ENCODE peak calls at places on chromosomes 16 and 17, in five cellular contexts. One of them, this sample, is unnamed.

GRCh38 chr17:38853292-38854219 is at the start of gene RPL23:
- DNase-seq in HEK293T: peak
- DNase-seq in psoas muscle: peak
- DNase-seq in T-helper 2 cell: peak
- DNase-seq in endothelial cell of umbilical vein: peak
- DNase-seq in this sample: peak

GRCh38 chr17:35448899-35449227 is 297 bp upstream of the SLFN13 start:
- DNase-seq in HEK293T: no peak
- DNase-seq in psoas muscle: no peak
- DNase-seq in T-helper 2 cell: no peak
- DNase-seq in endothelial cell of umbilical vein: no peak
- DNase-seq in this sample: no peak

GRCh38 chr17:35460354-35460851 is 11.8 kb upstream of the SLFN13 start:
- DNase-seq in HEK293T: peak
- DNase-seq in psoas muscle: peak
- DNase-seq in T-helper 2 cell: peak
- DNase-seq in endothelial cell of umbilical vein: no peak
- DNase-seq in this sample: peak

GRCh38 chr17:10447035-10447931 is 22.1 kb downstream of the MYH4 start:
- DNase-seq in HEK293T: no peak
- DNase-seq in psoas muscle: no peak
- DNase-seq in T-helper 2 cell: no peak
- DNase-seq in endothelial cell of umbilical vein: no peak
- DNase-seq in this sample: no peak

GRCh38 chr16:50684823-50685455 is 3.8 kb upstream of the SNX20 start:
- DNase-seq in HEK293T: no peak
- DNase-seq in psoas muscle: no peak
- DNase-seq in T-helper 2 cell: no peak
- DNase-seq in endothelial cell of umbilical vein: no peak
- DNase-seq in this sample: no peak

GRCh38 chr17:77140878-77141767 is at the start of gene SEC14L1:
- DNase-seq in HEK293T: peak
- DNase-seq in psoas muscle: peak
- DNase-seq in T-helper 2 cell: no peak
- DNase-seq in endothelial cell of umbilical vein: no peak
- DNase-seq in this sample: no peak

GRCh38 chr16:57003439-57004386 is 14.4 kb downstream of the NLRC5 start:
- DNase-seq in HEK293T: no peak
- DNase-seq in psoas muscle: no peak
- DNase-seq in T-helper 2 cell: no peak
- DNase-seq in endothelial cell of umbilical vein: no peak
- DNase-seq in this sample: no peak

GRCh38 chr16:78290498-78291271 is 191.2 kb downstream of the WWOX start:
- DNase-seq in HEK293T: no peak
- DNase-seq in psoas muscle: no peak
- DNase-seq in T-helper 2 cell: no peak
- DNase-seq in endothelial cell of umbilical vein: no peak
- DNase-seq in this sample: no peak

GRCh38 chr17:21511368-21512195 is 135.4 kb downstream of the KCNJ12 start:
- DNase-seq in HEK293T: peak
- DNase-seq in psoas muscle: peak
- DNase-seq in T-helper 2 cell: peak
- DNase-seq in endothelial cell of umbilical vein: peak
- DNase-seq in this sample: peak

GRCh38 chr17:28173801-28174200 is 131.3 kb downstream of the NLK start:
- DNase-seq in HEK293T: no peak
- DNase-seq in psoas muscle: no peak
- DNase-seq in T-helper 2 cell: no peak
- DNase-seq in endothelial cell of umbilical vein: peak
- DNase-seq in this sample: no peak

GRCh38 chr17:53996131-53996530 is 173.4 kb downstream of the KIF2B start:
- DNase-seq in HEK293T: no peak
- DNase-seq in psoas muscle: no peak
- DNase-seq in T-helper 2 cell: no peak
- DNase-seq in endothelial cell of umbilical vein: no peak
- DNase-seq in this sample: no peak

GRCh38 chr17:27860971-27861669 is 32.0 kb downstream of the LYRM9 start:
- DNase-seq in HEK293T: no peak
- DNase-seq in psoas muscle: no peak
- DNase-seq in T-helper 2 cell: no peak
- DNase-seq in endothelial cell of umbilical vein: no peak
- DNase-seq in this sample: no peak

GRCh38 chr17:74274060-74274702 is at the start of gene DNAI2:
- DNase-seq in HEK293T: no peak
- DNase-seq in psoas muscle: peak
- DNase-seq in T-helper 2 cell: no peak
- DNase-seq in endothelial cell of umbilical vein: no peak
- DNase-seq in this sample: no peak

GRCh38 chr16:2919511-2920255 is 8.0 kb downstream of the FLYWCH1 start:
- DNase-seq in HEK293T: peak
- DNase-seq in psoas muscle: peak
- DNase-seq in T-helper 2 cell: no peak
- DNase-seq in endothelial cell of umbilical vein: peak
- DNase-seq in this sample: peak

GRCh38 chr16:49701867-49702494 is 153.9 kb downstream of the ZNF423 start:
- DNase-seq in HEK293T: peak
- DNase-seq in psoas muscle: peak
- DNase-seq in T-helper 2 cell: no peak
- DNase-seq in endothelial cell of umbilical vein: no peak
- DNase-seq in this sample: no peak

This sample was measured in T follicular helper cell.